ENCODE peak calls at places on chromosome 4, in nine cellular contexts. N is activated gamma-delta T cell treated with Interleukin-2 at 50 U/mL for 16 hours; X is astrocyte; B is stimulated activated CD8-positive, alpha-beta memory T cell treated with anti-CD3 and anti-CD28 coated beads, Interleukin-2, amount 100 ng/mL, for 1 hour; P is effector CD4-positive, alpha-beta T cell; Y is GM23248; W is AG10803; V is germinal center; E is NCI-H69. T is an unnamed sample.
A peak's percentile ranks its signal among the peaks of the same experiment; 100 is the strongest.

GRCh38 chr4:156291317-156291716 is 337.7 kb upstream of the CTSO start:
- DNase-seq in V (no peak), B (no peak), P (no peak), W (peak; percentile 52), X (peak; percentile 93), Y (peak; percentile 63), E (no peak), N (no peak), T (no peak)

GRCh38 chr4:95318483-95318882 is 230.3 kb downstream of the UNC5C start:
- DNase-seq in Y (no peak), N (no peak), W (no peak), V (no peak), X (no peak), P (no peak), E (no peak), B (no peak), T (no peak)

GRCh38 chr4:54998991-54999390 is 126.4 kb downstream of the KDR start:
- DNase-seq in V (no peak), W (peak; percentile 35), Y (peak; percentile 56), P (no peak), X (peak; percentile 7), B (no peak), E (no peak), N (no peak), T (no peak)

GRCh38 chr4:141350122-141350904 is 129.6 kb downstream of the ZNF330 start:
- DNase-seq in X (peak; percentile 89), P (no peak), N (no peak), E (peak; percentile 90), W (peak; percentile 94), V (no peak), B (no peak), Y (peak; percentile 88), T (peak; percentile 49)

GRCh38 chr4:189823611-189824010 is 117.1 kb upstream of the FRG1 start:
- DNase-seq in P (no peak), V (no peak), Y (no peak), W (no peak), X (no peak), N (no peak), E (no peak), B (no peak), T (no peak)

GRCh38 chr4:120327276-120327675 is 260.6 kb upstream of the MAD2L1 start:
- DNase-seq in X (no peak), N (no peak), V (no peak), B (no peak), P (no peak), E (no peak), W (no peak), Y (no peak), T (no peak)

GRCh38 chr4:99645036-99645435 is 12.6 kb downstream of the C4orf54 start:
- DNase-seq in P (no peak), W (no peak), E (no peak), N (no peak), Y (no peak), V (no peak), X (no peak), B (no peak), T (no peak)

GRCh38 chr4:153025402-153025801 is 89.3 kb downstream of the FHDC1 start:
- DNase-seq in N (no peak), E (no peak), Y (no peak), V (no peak), B (no peak), W (no peak), X (no peak), P (no peak), T (no peak)

GRCh38 chr4:155120536-155120935 is 87.9 kb upstream of the NPY2R start:
- DNase-seq in X (no peak), B (no peak), Y (no peak), W (no peak), V (no peak), N (no peak), P (no peak), E (no peak), T (no peak)

GRCh38 chr4:139791681-139792080 is 126.1 kb downstream of the MGST2 start:
- DNase-seq in B (no peak), P (no peak), W (no peak), V (no peak), Y (no peak), X (no peak), N (no peak), E (peak; percentile 87), T (no peak)

GRCh38 chr4:78517050-78517652 is 34.4 kb upstream of the ANXA3 start:
- DNase-seq in V (no peak), P (no peak), Y (peak; percentile 70), N (no peak), X (peak; percentile 23), E (peak; percentile 47), W (peak; percentile 49), B (no peak), T (no peak)

GRCh38 chr4:98468744-98469143 is 189.7 kb downstream of the TSPAN5 start:
- DNase-seq in B (no peak), E (no peak), X (peak; percentile 80), W (peak; percentile 63), N (no peak), Y (peak; percentile 84), P (no peak), V (no peak), T (no peak)

GRCh38 chr4:162347492-162348213 is 183.9 kb upstream of the FSTL5 start:
- DNase-seq in B (no peak), W (no peak), V (no peak), X (no peak), Y (no peak), E (peak; percentile 2), N (no peak), P (no peak), T (no peak)

GRCh38 chr4:101042847-101043246 is 304.5 kb downstream of the PPP3CA start:
- DNase-seq in W (no peak), X (no peak), V (no peak), Y (no peak), E (no peak), P (no peak), N (no peak), B (no peak), T (no peak)